ENCODE peak calls at places on chromosomes 3 and 15, in seven cellular contexts. One of them, this sample, is unnamed.

GRCh38 chr15:72785452-72786243 is 2.1 kb upstream of the ADPGK start:
- DNase-seq in HAP-1: no peak
- DNase-seq in cardiac muscle cell: peak
- DNase-seq in adrenal gland: no peak
- DNase-seq in aorta: no peak
- DNase-seq in left ventricle myocardium inferior: no peak
- DNase-seq in CD4-positive, CD25-positive, alpha-beta regulatory T cell: peak
- DNase-seq in this sample: no peak

GRCh38 chr15:101489236-101489632 is 273 bp downstream of the PCSK6 start:
- DNase-seq in cardiac muscle cell: peak
- DNase-seq in left ventricle myocardium inferior: peak
- DNase-seq in HAP-1: peak
- DNase-seq in adrenal gland: peak
- DNase-seq in CD4-positive, CD25-positive, alpha-beta regulatory T cell: peak
- DNase-seq in aorta: no peak
- DNase-seq in this sample: no peak

GRCh38 chr15:23416349-23417276 is 30.4 kb downstream of the GOLGA6L2 start:
- DNase-seq in CD4-positive, CD25-positive, alpha-beta regulatory T cell: no peak
- DNase-seq in adrenal gland: peak
- DNase-seq in HAP-1: peak
- DNase-seq in cardiac muscle cell: no peak
- DNase-seq in aorta: peak
- DNase-seq in left ventricle myocardium inferior: no peak
- DNase-seq in this sample: peak

GRCh38 chr3:69791111-69791510 is 51.8 kb downstream of the MITF start:
- DNase-seq in HAP-1: peak
- DNase-seq in adrenal gland: peak
- DNase-seq in aorta: peak
- DNase-seq in left ventricle myocardium inferior: peak
- DNase-seq in CD4-positive, CD25-positive, alpha-beta regulatory T cell: no peak
- DNase-seq in cardiac muscle cell: peak
- DNase-seq in this sample: no peak

GRCh38 chr3:23691343-23691895 is 114.3 kb upstream of the UBE2E1 start:
- DNase-seq in CD4-positive, CD25-positive, alpha-beta regulatory T cell: no peak
- DNase-seq in cardiac muscle cell: no peak
- DNase-seq in HAP-1: no peak
- DNase-seq in adrenal gland: no peak
- DNase-seq in left ventricle myocardium inferior: no peak
- DNase-seq in aorta: no peak
- DNase-seq in this sample: no peak

GRCh38 chr3:176950743-176951142 is 246.5 kb downstream of the TBL1XR1 start:
- DNase-seq in aorta: no peak
- DNase-seq in adrenal gland: no peak
- DNase-seq in CD4-positive, CD25-positive, alpha-beta regulatory T cell: no peak
- DNase-seq in cardiac muscle cell: peak
- DNase-seq in left ventricle myocardium inferior: no peak
- DNase-seq in HAP-1: no peak
- DNase-seq in this sample: no peak

GRCh38 chr3:48798998-48799397 is 48.7 kb downstream of the PRKAR2A start:
- DNase-seq in HAP-1: no peak
- DNase-seq in left ventricle myocardium inferior: no peak
- DNase-seq in CD4-positive, CD25-positive, alpha-beta regulatory T cell: no peak
- DNase-seq in cardiac muscle cell: peak
- DNase-seq in aorta: no peak
- DNase-seq in adrenal gland: no peak
- DNase-seq in this sample: no peak

GRCh38 chr3:39849992-39850706 is 40.7 kb downstream of the MYRIP start:
- DNase-seq in aorta: no peak
- DNase-seq in HAP-1: peak
- DNase-seq in CD4-positive, CD25-positive, alpha-beta regulatory T cell: no peak
- DNase-seq in cardiac muscle cell: no peak
- DNase-seq in left ventricle myocardium inferior: no peak
- DNase-seq in adrenal gland: no peak
- DNase-seq in this sample: no peak

GRCh38 chr3:137970914-137971831 is 38.8 kb upstream of the CLDN18 start:
- DNase-seq in adrenal gland: peak
- DNase-seq in cardiac muscle cell: peak
- DNase-seq in CD4-positive, CD25-positive, alpha-beta regulatory T cell: peak
- DNase-seq in left ventricle myocardium inferior: peak
- DNase-seq in aorta: peak
- DNase-seq in HAP-1: peak
- DNase-seq in this sample: peak

GRCh38 chr3:156158656-156159295 is 38.4 kb downstream of the KCNAB1 start:
- DNase-seq in aorta: no peak
- DNase-seq in HAP-1: no peak
- DNase-seq in left ventricle myocardium inferior: no peak
- DNase-seq in adrenal gland: no peak
- DNase-seq in CD4-positive, CD25-positive, alpha-beta regulatory T cell: no peak
- DNase-seq in cardiac muscle cell: no peak
- DNase-seq in this sample: no peak

GRCh38 chr3:186268616-186269448 is 93.2 kb downstream of the DGKG start:
- DNase-seq in HAP-1: no peak
- DNase-seq in aorta: no peak
- DNase-seq in cardiac muscle cell: peak
- DNase-seq in CD4-positive, CD25-positive, alpha-beta regulatory T cell: no peak
- DNase-seq in adrenal gland: no peak
- DNase-seq in left ventricle myocardium inferior: no peak
- DNase-seq in this sample: no peak

GRCh38 chr3:126433496-126434263 is 39.0 kb downstream of the CFAP100 start:
- DNase-seq in cardiac muscle cell: no peak
- DNase-seq in adrenal gland: peak
- DNase-seq in left ventricle myocardium inferior: peak
- DNase-seq in CD4-positive, CD25-positive, alpha-beta regulatory T cell: no peak
- DNase-seq in aorta: no peak
- DNase-seq in HAP-1: no peak
- DNase-seq in this sample: peak

GRCh38 chr3:186815490-186815889 is 9.2 kb upstream of the RFC4 start:
- DNase-seq in HAP-1: peak
- DNase-seq in cardiac muscle cell: peak
- DNase-seq in left ventricle myocardium inferior: no peak
- DNase-seq in adrenal gland: no peak
- DNase-seq in aorta: no peak
- DNase-seq in CD4-positive, CD25-positive, alpha-beta regulatory T cell: no peak
- DNase-seq in this sample: no peak

GRCh38 chr15:89777073-89777820 is 1.1 kb downstream of the MESP2 start:
- DNase-seq in cardiac muscle cell: no peak
- DNase-seq in aorta: no peak
- DNase-seq in HAP-1: no peak
- DNase-seq in adrenal gland: no peak
- DNase-seq in left ventricle myocardium inferior: no peak
- DNase-seq in CD4-positive, CD25-positive, alpha-beta regulatory T cell: no peak
- DNase-seq in this sample: no peak

GRCh38 chr3:158152186-158152585 is 42.3 kb downstream of the RSRC1 start:
- DNase-seq in left ventricle myocardium inferior: no peak
- DNase-seq in adrenal gland: no peak
- DNase-seq in HAP-1: no peak
- DNase-seq in cardiac muscle cell: peak
- DNase-seq in CD4-positive, CD25-positive, alpha-beta regulatory T cell: peak
- DNase-seq in aorta: no peak
- DNase-seq in this sample: no peak

GRCh38 chr3:126358038-126358815 is 1.0 kb upstream of the KLF15 start:
- DNase-seq in adrenal gland: peak
- DNase-seq in HAP-1: no peak
- DNase-seq in CD4-positive, CD25-positive, alpha-beta regulatory T cell: no peak
- DNase-seq in left ventricle myocardium inferior: no peak
- DNase-seq in cardiac muscle cell: peak
- DNase-seq in aorta: peak
- DNase-seq in this sample: peak

GRCh38 chr3:114418724-114419543 is 125.1 kb downstream of the TIGIT start:
- DNase-seq in HAP-1: no peak
- DNase-seq in cardiac muscle cell: peak
- DNase-seq in left ventricle myocardium inferior: no peak
- DNase-seq in CD4-positive, CD25-positive, alpha-beta regulatory T cell: peak
- DNase-seq in adrenal gland: no peak
- DNase-seq in aorta: no peak
- DNase-seq in this sample: no peak

GRCh38 chr3:50848308-50848707 is 173.6 kb downstream of the DOCK3 start:
- DNase-seq in aorta: no peak
- DNase-seq in HAP-1: no peak
- DNase-seq in left ventricle myocardium inferior: no peak
- DNase-seq in adrenal gland: no peak
- DNase-seq in cardiac muscle cell: no peak
- DNase-seq in CD4-positive, CD25-positive, alpha-beta regulatory T cell: no peak
- DNase-seq in this sample: no peak

GRCh38 chr15:100202309-100202943 is 139.3 kb downstream of the ADAMTS17 start:
- DNase-seq in HAP-1: no peak
- DNase-seq in aorta: no peak
- DNase-seq in adrenal gland: no peak
- DNase-seq in CD4-positive, CD25-positive, alpha-beta regulatory T cell: no peak
- DNase-seq in left ventricle myocardium inferior: no peak
- DNase-seq in cardiac muscle cell: no peak
- DNase-seq in this sample: no peak

GRCh38 chr3:129936757-129937156 is 37.8 kb upstream of the TRH start:
- DNase-seq in adrenal gland: peak
- DNase-seq in CD4-positive, CD25-positive, alpha-beta regulatory T cell: peak
- DNase-seq in left ventricle myocardium inferior: no peak
- DNase-seq in cardiac muscle cell: peak
- DNase-seq in aorta: no peak
- DNase-seq in HAP-1: peak
- DNase-seq in this sample: no peak
- H3K4me3 ChIP-seq in adrenal gland: peak
- H3K4me3 ChIP-seq in CD4-positive, CD25-positive, alpha-beta regulatory T cell: peak
- H3K4me3 ChIP-seq in left ventricle myocardium inferior: peak
- H3K4me3 ChIP-seq in cardiac muscle cell: no peak
- H3K4me3 ChIP-seq in aorta: peak
- H3K4me3 ChIP-seq in HAP-1: peak
- H3K4me3 ChIP-seq in this sample: peak

DNA sequence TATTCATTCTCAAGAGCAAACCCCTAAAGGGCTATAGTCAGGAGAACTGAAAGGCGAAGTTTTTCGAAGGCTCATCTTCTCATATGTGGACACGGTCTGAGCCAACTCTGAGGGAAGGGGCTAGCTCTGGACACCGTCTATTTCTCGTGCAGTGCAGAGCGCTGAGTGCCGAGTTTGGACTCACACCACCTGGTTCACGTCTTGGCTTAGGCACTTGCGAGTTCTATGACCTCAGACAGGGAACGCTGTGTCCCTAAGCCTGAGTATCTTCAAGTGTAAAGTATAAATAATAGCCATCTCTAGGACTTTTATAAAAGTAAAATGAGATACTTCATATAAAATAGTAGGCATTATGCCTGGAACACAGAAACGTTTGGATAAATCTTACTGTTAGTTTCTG is 223.7 kb downstream of the FMN1 start:
- DNase-seq in adrenal gland: no peak
- DNase-seq in cardiac muscle cell: no peak
- DNase-seq in aorta: no peak
- DNase-seq in left ventricle myocardium inferior: peak
- DNase-seq in CD4-positive, CD25-positive, alpha-beta regulatory T cell: no peak
- DNase-seq in HAP-1: no peak
- DNase-seq in this sample: no peak
- H3K4me3 ChIP-seq in adrenal gland: no peak
- H3K4me3 ChIP-seq in cardiac muscle cell: no peak
- H3K4me3 ChIP-seq in aorta: no peak
- H3K4me3 ChIP-seq in left ventricle myocardium inferior: no peak
- H3K4me3 ChIP-seq in CD4-positive, CD25-positive, alpha-beta regulatory T cell: no peak
- H3K4me3 ChIP-seq in HAP-1: no peak
- H3K4me3 ChIP-seq in this sample: no peak

GRCh38 chr3:37785718-37786117 is 76.0 kb upstream of the CTDSPL start:
- DNase-seq in HAP-1: no peak
- DNase-seq in adrenal gland: no peak
- DNase-seq in cardiac muscle cell: no peak
- DNase-seq in aorta: no peak
- DNase-seq in left ventricle myocardium inferior: no peak
- DNase-seq in CD4-positive, CD25-positive, alpha-beta regulatory T cell: no peak
- DNase-seq in this sample: no peak

DNA sequence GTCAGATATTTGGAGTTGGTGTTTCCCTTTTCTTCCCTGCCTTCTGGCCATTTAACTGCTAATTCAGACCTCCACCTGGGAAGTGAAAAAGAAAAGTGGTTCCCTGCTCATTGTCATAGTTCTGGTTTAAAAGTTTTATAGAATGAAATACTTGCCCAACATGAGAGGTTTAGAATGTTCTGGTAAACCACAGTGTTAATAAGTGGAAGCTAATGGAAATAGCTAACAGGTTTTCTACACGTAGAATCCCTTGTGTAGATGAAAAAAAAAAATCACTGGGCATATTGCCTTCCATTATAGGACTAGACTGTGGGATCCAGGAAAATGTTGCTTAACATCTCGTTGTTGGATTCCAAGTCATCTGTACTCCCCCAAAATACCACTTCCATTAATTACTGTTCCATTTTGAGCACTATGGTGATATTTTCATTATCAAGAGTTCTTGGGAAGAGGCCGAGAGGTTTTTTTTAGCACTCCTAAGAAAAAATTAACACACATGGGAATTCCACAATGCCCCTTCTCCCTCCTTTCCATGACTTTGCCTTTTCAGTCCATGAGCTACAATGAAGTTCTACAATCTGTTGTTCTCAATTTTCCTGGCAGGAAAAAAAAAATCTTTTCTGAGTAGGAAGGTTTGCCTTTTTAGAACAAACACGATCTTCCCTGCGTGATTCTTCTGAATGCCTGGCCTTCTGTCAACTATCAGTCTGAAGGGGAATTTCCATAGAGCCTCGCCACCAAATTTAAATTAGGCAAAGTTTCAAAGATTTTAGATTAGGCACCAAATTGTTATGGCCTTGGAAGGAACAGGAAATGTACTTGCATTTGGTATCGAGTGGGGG is 74.4 kb upstream of the CTDSPL start:
- DNase-seq in CD4-positive, CD25-positive, alpha-beta regulatory T cell: no peak
- DNase-seq in adrenal gland: no peak
- DNase-seq in left ventricle myocardium inferior: no peak
- DNase-seq in aorta: no peak
- DNase-seq in cardiac muscle cell: peak
- DNase-seq in HAP-1: no peak
- DNase-seq in this sample: no peak
- H3K4me3 ChIP-seq in CD4-positive, CD25-positive, alpha-beta regulatory T cell: no peak
- H3K4me3 ChIP-seq in adrenal gland: no peak
- H3K4me3 ChIP-seq in left ventricle myocardium inferior: no peak
- H3K4me3 ChIP-seq in aorta: no peak
- H3K4me3 ChIP-seq in cardiac muscle cell: no peak
- H3K4me3 ChIP-seq in HAP-1: no peak
- H3K4me3 ChIP-seq in this sample: no peak

GRCh38 chr3:152321806-152322377 is 53.2 kb downstream of the MBNL1 start:
- DNase-seq in aorta: no peak
- DNase-seq in HAP-1: no peak
- DNase-seq in adrenal gland: no peak
- DNase-seq in cardiac muscle cell: no peak
- DNase-seq in CD4-positive, CD25-positive, alpha-beta regulatory T cell: no peak
- DNase-seq in left ventricle myocardium inferior: no peak
- DNase-seq in this sample: no peak

GRCh38 chr3:152321321-152321720 is 52.6 kb downstream of the MBNL1 start:
- DNase-seq in cardiac muscle cell: no peak
- DNase-seq in CD4-positive, CD25-positive, alpha-beta regulatory T cell: no peak
- DNase-seq in aorta: no peak
- DNase-seq in adrenal gland: no peak
- DNase-seq in left ventricle myocardium inferior: no peak
- DNase-seq in HAP-1: no peak
- DNase-seq in this sample: no peak

GRCh38 chr3:152323834-152324233 is 55.1 kb downstream of the MBNL1 start:
- DNase-seq in cardiac muscle cell: no peak
- DNase-seq in CD4-positive, CD25-positive, alpha-beta regulatory T cell: peak
- DNase-seq in aorta: no peak
- DNase-seq in left ventricle myocardium inferior: no peak
- DNase-seq in adrenal gland: no peak
- DNase-seq in HAP-1: no peak
- DNase-seq in this sample: no peak

GRCh38 chr3:152325136-152325535 is 56.4 kb downstream of the MBNL1 start:
- DNase-seq in adrenal gland: no peak
- DNase-seq in HAP-1: no peak
- DNase-seq in left ventricle myocardium inferior: no peak
- DNase-seq in aorta: no peak
- DNase-seq in CD4-positive, CD25-positive, alpha-beta regulatory T cell: no peak
- DNase-seq in cardiac muscle cell: no peak
- DNase-seq in this sample: no peak

GRCh38 chr3:152322756-152323155 is 54.0 kb downstream of the MBNL1 start:
- DNase-seq in aorta: no peak
- DNase-seq in adrenal gland: no peak
- DNase-seq in HAP-1: no peak
- DNase-seq in left ventricle myocardium inferior: no peak
- DNase-seq in cardiac muscle cell: peak
- DNase-seq in CD4-positive, CD25-positive, alpha-beta regulatory T cell: peak
- DNase-seq in this sample: no peak
- H3K4me3 ChIP-seq in aorta: no peak
- H3K4me3 ChIP-seq in adrenal gland: no peak
- H3K4me3 ChIP-seq in HAP-1: no peak
- H3K4me3 ChIP-seq in left ventricle myocardium inferior: no peak
- H3K4me3 ChIP-seq in cardiac muscle cell: no peak
- H3K4me3 ChIP-seq in CD4-positive, CD25-positive, alpha-beta regulatory T cell: peak
- H3K4me3 ChIP-seq in this sample: no peak